ENCODE peak calls at places on chromosomes 13 and 19, in six cellular contexts. One of them, this sample, is unnamed. For H3K27me3, the result is how much of the 10 kb centered on the place peaks cover.

GRCh38 chr19:56367829-56368711 is 25.3 kb downstream of the ZNF582 start:
- DNase-seq in tibial nerve: peak
- DNase-seq in PC-3: no peak
- DNase-seq in bronchial epithelial cell: peak
- DNase-seq in esophagus squamous epithelium: peak
- DNase-seq in heart right ventricle: peak
- DNase-seq in this sample: peak

GRCh38 chr19:4376245-4376990 is 23.9 kb downstream of the SH3GL1 start:
- DNase-seq in esophagus squamous epithelium: no peak
- DNase-seq in bronchial epithelial cell: no peak
- DNase-seq in PC-3: peak
- DNase-seq in tibial nerve: no peak
- DNase-seq in heart right ventricle: no peak
- DNase-seq in this sample: no peak

GRCh38 chr13:33999830-34000605 is 182.1 kb downstream of the RFC3 start:
- DNase-seq in esophagus squamous epithelium: no peak
- DNase-seq in PC-3: peak
- DNase-seq in heart right ventricle: no peak
- DNase-seq in tibial nerve: no peak
- DNase-seq in bronchial epithelial cell: no peak
- DNase-seq in this sample: no peak

GRCh38 chr19:48424694-48425219 is 21.0 kb upstream of the GRWD1 start:
- DNase-seq in tibial nerve: no peak
- DNase-seq in esophagus squamous epithelium: no peak
- DNase-seq in PC-3: peak
- DNase-seq in heart right ventricle: no peak
- DNase-seq in bronchial epithelial cell: peak
- DNase-seq in this sample: no peak

GRCh38 chr19:4369109-4369887 is 25.9 kb downstream of the MPND start:
- DNase-seq in heart right ventricle: peak
- DNase-seq in tibial nerve: peak
- DNase-seq in PC-3: no peak
- DNase-seq in esophagus squamous epithelium: no peak
- DNase-seq in bronchial epithelial cell: peak
- DNase-seq in this sample: peak

GRCh38 chr13:107466326-107466725 is 749.0 kb downstream of the LIG4 start:
- DNase-seq in PC-3: peak
- DNase-seq in esophagus squamous epithelium: no peak
- DNase-seq in bronchial epithelial cell: peak
- DNase-seq in heart right ventricle: no peak
- DNase-seq in tibial nerve: no peak
- DNase-seq in this sample: no peak

GRCh38 chr19:55644842-55645511 is 1.5 kb downstream of the ZNF581 start:
- DNase-seq in esophagus squamous epithelium: no peak
- DNase-seq in bronchial epithelial cell: no peak
- DNase-seq in heart right ventricle: no peak
- DNase-seq in tibial nerve: no peak
- DNase-seq in PC-3: no peak
- DNase-seq in this sample: no peak

GRCh38 chr19:44260343-44260681 is 626 bp downstream of the ZNF233 start:
- DNase-seq in tibial nerve: no peak
- DNase-seq in PC-3: no peak
- DNase-seq in esophagus squamous epithelium: no peak
- DNase-seq in bronchial epithelial cell: no peak
- DNase-seq in heart right ventricle: no peak
- DNase-seq in this sample: no peak

GRCh38 chr13:41706189-41706588 is 248.8 kb downstream of the RGCC start:
- DNase-seq in PC-3: no peak
- DNase-seq in bronchial epithelial cell: no peak
- DNase-seq in heart right ventricle: no peak
- DNase-seq in tibial nerve: no peak
- DNase-seq in esophagus squamous epithelium: no peak
- DNase-seq in this sample: no peak

GRCh38 chr13:42395066-42395821 is 123.3 kb downstream of the AKAP11 start:
- DNase-seq in esophagus squamous epithelium: no peak
- DNase-seq in tibial nerve: no peak
- DNase-seq in bronchial epithelial cell: no peak
- DNase-seq in PC-3: no peak
- DNase-seq in heart right ventricle: no peak
- DNase-seq in this sample: no peak

GRCh38 chr19:15330801-15331418 is 1.4 kb downstream of the BRD4 start:
- DNase-seq in esophagus squamous epithelium: no peak
- DNase-seq in tibial nerve: no peak
- DNase-seq in heart right ventricle: no peak
- DNase-seq in PC-3: peak
- DNase-seq in bronchial epithelial cell: peak
- DNase-seq in this sample: no peak

GRCh38 chr13:27161423-27161822 is 10.2 kb downstream of the USP12 start:
- DNase-seq in tibial nerve: no peak
- DNase-seq in bronchial epithelial cell: no peak
- DNase-seq in heart right ventricle: no peak
- DNase-seq in PC-3: no peak
- DNase-seq in esophagus squamous epithelium: no peak
- DNase-seq in this sample: no peak

GRCh38 chr13:114049026-114049425 is 75.2 kb upstream of the C13orf46 start:
- DNase-seq in bronchial epithelial cell: no peak
- DNase-seq in heart right ventricle: no peak
- DNase-seq in PC-3: no peak
- DNase-seq in esophagus squamous epithelium: no peak
- DNase-seq in tibial nerve: no peak
- DNase-seq in this sample: peak

GRCh38 chr19:1026189-1027019 is at the start of gene CNN2:
- DNase-seq in tibial nerve: peak
- DNase-seq in esophagus squamous epithelium: no peak
- DNase-seq in bronchial epithelial cell: peak
- DNase-seq in PC-3: peak
- DNase-seq in heart right ventricle: peak
- DNase-seq in this sample: peak

GRCh38 chr13:107834717-107835116 is 380.6 kb downstream of the LIG4 start:
- DNase-seq in PC-3: no peak
- DNase-seq in heart right ventricle: no peak
- DNase-seq in bronchial epithelial cell: no peak
- DNase-seq in tibial nerve: no peak
- DNase-seq in esophagus squamous epithelium: no peak
- DNase-seq in this sample: no peak

GRCh38 chr19:16216744-16217670 is 19.3 kb downstream of the AP1M1 start:
- DNase-seq in tibial nerve: no peak
- DNase-seq in heart right ventricle: no peak
- DNase-seq in esophagus squamous epithelium: no peak
- DNase-seq in PC-3: no peak
- DNase-seq in bronchial epithelial cell: no peak
- DNase-seq in this sample: no peak

GRCh38 chr19:27742041-27742440 is 1470.9 kb downstream of the UQCRFS1 start:
- DNase-seq in tibial nerve: no peak
- DNase-seq in esophagus squamous epithelium: no peak
- DNase-seq in PC-3: no peak
- DNase-seq in bronchial epithelial cell: no peak
- DNase-seq in heart right ventricle: no peak
- DNase-seq in this sample: no peak

GRCh38 chr19:39212377-39212742 is 8.3 kb upstream of the SYCN start:
- DNase-seq in tibial nerve: no peak
- DNase-seq in heart right ventricle: no peak
- DNase-seq in esophagus squamous epithelium: no peak
- DNase-seq in PC-3: peak
- DNase-seq in bronchial epithelial cell: no peak
- DNase-seq in this sample: peak

GRCh38 chr13:25732146-25732865 is 319.5 kb downstream of the SHISA2 start:
- DNase-seq in bronchial epithelial cell: peak
- DNase-seq in heart right ventricle: no peak
- DNase-seq in PC-3: no peak
- DNase-seq in tibial nerve: no peak
- DNase-seq in esophagus squamous epithelium: no peak
- DNase-seq in this sample: no peak

GRCh38 chr19:46697142-46697960 is 19.6 kb downstream of the PRKD2 start:
- DNase-seq in PC-3: no peak
- DNase-seq in tibial nerve: peak
- DNase-seq in esophagus squamous epithelium: no peak
- DNase-seq in bronchial epithelial cell: peak
- DNase-seq in heart right ventricle: peak
- DNase-seq in this sample: peak

GRCh38 chr13:51978836-51979556 is 32.3 kb downstream of the ATP7B start:
- DNase-seq in tibial nerve: no peak
- DNase-seq in PC-3: no peak
- DNase-seq in heart right ventricle: no peak
- DNase-seq in esophagus squamous epithelium: no peak
- DNase-seq in bronchial epithelial cell: no peak
- DNase-seq in this sample: no peak

GRCh38 chr19:6015841-6016545 is 38.1 kb upstream of the RANBP3 start:
- DNase-seq in heart right ventricle: no peak
- DNase-seq in esophagus squamous epithelium: no peak
- DNase-seq in PC-3: no peak
- DNase-seq in bronchial epithelial cell: no peak
- DNase-seq in tibial nerve: no peak
- DNase-seq in this sample: peak

GRCh38 chr19:13652810-13653590 is 111.3 kb upstream of the MRI1 start:
- DNase-seq in bronchial epithelial cell: no peak
- DNase-seq in PC-3: peak
- DNase-seq in heart right ventricle: no peak
- DNase-seq in esophagus squamous epithelium: no peak
- DNase-seq in tibial nerve: no peak
- DNase-seq in this sample: no peak

GRCh38 chr19:47377208-47377701 is 28.1 kb downstream of the DHX34 start:
- DNase-seq in PC-3: no peak
- DNase-seq in tibial nerve: no peak
- DNase-seq in bronchial epithelial cell: no peak
- DNase-seq in esophagus squamous epithelium: no peak
- DNase-seq in heart right ventricle: peak
- DNase-seq in this sample: no peak

GRCh38 chr19:34193439-34193838 is 21.1 kb downstream of the LSM14A start:
- DNase-seq in esophagus squamous epithelium: no peak
- DNase-seq in tibial nerve: no peak
- DNase-seq in bronchial epithelial cell: no peak
- DNase-seq in PC-3: no peak
- DNase-seq in heart right ventricle: no peak
- DNase-seq in this sample: no peak

GRCh38 chr19:2461751-2462634 is 5.2 kb upstream of the LMNB2 start:
- DNase-seq in PC-3: peak
- DNase-seq in tibial nerve: no peak
- DNase-seq in heart right ventricle: peak
- DNase-seq in esophagus squamous epithelium: no peak
- DNase-seq in bronchial epithelial cell: no peak
- DNase-seq in this sample: peak
- TF ChIP-seq CTCF in PC-3: no peak
- TF ChIP-seq CTCF in tibial nerve: no peak
- TF ChIP-seq CTCF in heart right ventricle: peak
- TF ChIP-seq CTCF in esophagus squamous epithelium: no peak
- TF ChIP-seq CTCF in bronchial epithelial cell: peak
- TF ChIP-seq CTCF in this sample: no peak

GRCh38 chr19:41214161-41214560 is 4.9 kb upstream of the AXL start:
- DNase-seq in esophagus squamous epithelium: no peak
- DNase-seq in heart right ventricle: no peak
- DNase-seq in tibial nerve: no peak
- DNase-seq in bronchial epithelial cell: no peak
- DNase-seq in PC-3: no peak
- DNase-seq in this sample: no peak
- H3K27me3 ChIP-seq in esophagus squamous epithelium: under half
- H3K27me3 ChIP-seq in heart right ventricle: under half
- H3K27me3 ChIP-seq in tibial nerve: under half
- H3K27me3 ChIP-seq in bronchial epithelial cell: under half
- H3K27me3 ChIP-seq in PC-3: under half
- H3K27me3 ChIP-seq in this sample: under half

DNA sequence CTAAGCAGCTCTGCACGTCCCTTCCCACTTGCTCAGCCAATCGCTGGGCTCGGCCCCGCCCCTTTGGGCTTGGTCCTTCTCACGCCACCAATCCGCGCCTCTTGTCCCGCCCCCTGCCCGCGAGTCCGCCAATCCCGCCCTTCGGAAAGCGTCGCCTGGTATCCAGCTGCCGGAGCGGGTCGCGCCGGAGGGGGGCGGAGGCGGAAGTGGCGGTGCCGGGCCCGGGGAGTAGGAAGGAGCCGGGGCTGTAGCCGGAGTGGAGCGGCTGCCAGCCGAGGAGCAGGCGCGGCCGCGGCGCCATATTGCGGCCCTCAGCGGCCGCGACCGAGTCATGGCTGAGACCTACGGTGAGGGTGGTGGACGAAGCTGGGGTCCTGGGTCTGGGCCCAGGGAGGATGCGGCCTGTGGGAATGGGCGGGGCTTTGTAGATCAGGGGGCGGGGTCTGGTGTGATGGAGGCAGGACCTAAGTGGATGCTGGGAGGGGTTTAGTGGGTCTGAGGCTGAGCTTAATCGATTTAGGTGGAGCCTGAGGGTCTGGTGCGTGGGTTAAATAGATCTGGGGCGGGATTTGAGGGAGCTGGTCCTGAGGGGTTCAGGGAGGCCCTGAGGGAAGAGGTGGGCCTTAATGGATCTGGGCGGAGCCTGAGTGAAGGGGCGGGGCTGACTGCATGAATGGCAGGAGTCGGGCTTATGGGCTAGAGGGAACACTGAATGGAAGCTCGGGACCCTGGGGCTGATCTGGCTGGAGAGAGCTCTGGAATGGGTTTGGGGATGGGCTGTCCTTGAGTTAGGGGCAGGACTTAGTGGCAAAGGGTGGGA is at the start of gene RAB4B:
- DNase-seq in bronchial epithelial cell: peak
- DNase-seq in esophagus squamous epithelium: peak
- DNase-seq in heart right ventricle: peak
- DNase-seq in PC-3: peak
- DNase-seq in tibial nerve: peak
- DNase-seq in this sample: peak
- TF ChIP-seq CTCF in bronchial epithelial cell: peak
- TF ChIP-seq CTCF in esophagus squamous epithelium: no peak
- TF ChIP-seq CTCF in heart right ventricle: peak
- TF ChIP-seq CTCF in PC-3: no peak
- TF ChIP-seq CTCF in tibial nerve: no peak
- TF ChIP-seq CTCF in this sample: no peak

GRCh38 chr19:8148410-8149231 is 771 bp downstream of the FBN3 start:
- DNase-seq in PC-3: peak
- DNase-seq in tibial nerve: no peak
- DNase-seq in esophagus squamous epithelium: no peak
- DNase-seq in bronchial epithelial cell: no peak
- DNase-seq in heart right ventricle: no peak
- DNase-seq in this sample: peak

GRCh38 chr19:8151499-8152035 is 2.2 kb upstream of the FBN3 start:
- DNase-seq in tibial nerve: no peak
- DNase-seq in heart right ventricle: no peak
- DNase-seq in esophagus squamous epithelium: no peak
- DNase-seq in PC-3: no peak
- DNase-seq in bronchial epithelial cell: no peak
- DNase-seq in this sample: no peak

GRCh38 chr19:8150178-8150865 is 930 bp upstream of the FBN3 start:
- DNase-seq in PC-3: no peak
- DNase-seq in esophagus squamous epithelium: no peak
- DNase-seq in heart right ventricle: no peak
- DNase-seq in tibial nerve: no peak
- DNase-seq in bronchial epithelial cell: no peak
- DNase-seq in this sample: no peak

GRCh38 chr19:8149261-8150094 is at the start of gene FBN3:
- DNase-seq in PC-3: no peak
- DNase-seq in tibial nerve: no peak
- DNase-seq in heart right ventricle: no peak
- DNase-seq in esophagus squamous epithelium: no peak
- DNase-seq in bronchial epithelial cell: no peak
- DNase-seq in this sample: no peak

DNA sequence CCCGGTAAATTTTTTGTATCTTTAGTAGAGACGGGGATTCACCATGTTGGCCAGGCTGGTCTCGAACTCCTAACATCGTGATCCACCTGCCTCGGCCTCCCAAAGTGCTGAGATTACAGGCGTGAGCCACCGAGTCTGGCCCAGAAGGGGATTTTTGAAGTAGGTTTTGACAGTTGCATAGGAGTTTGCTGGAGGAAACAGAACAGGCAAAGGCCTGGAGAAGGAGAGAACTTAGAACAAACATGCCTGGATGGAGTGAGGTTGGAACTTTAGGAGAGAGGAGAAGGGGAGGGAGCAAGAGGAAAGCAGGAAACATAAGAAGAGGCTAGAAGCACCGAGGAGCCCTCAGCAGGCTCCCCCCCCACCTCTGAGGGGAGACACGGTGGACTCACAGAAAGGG is 1.6 kb upstream of the FBN3 start:
- DNase-seq in tibial nerve: no peak
- DNase-seq in bronchial epithelial cell: no peak
- DNase-seq in heart right ventricle: no peak
- DNase-seq in esophagus squamous epithelium: no peak
- DNase-seq in PC-3: no peak
- DNase-seq in this sample: no peak
- H3K27me3 ChIP-seq in tibial nerve: under half
- H3K27me3 ChIP-seq in bronchial epithelial cell: under half
- H3K27me3 ChIP-seq in heart right ventricle: half or more
- H3K27me3 ChIP-seq in esophagus squamous epithelium: under half
- H3K27me3 ChIP-seq in PC-3: under half
- H3K27me3 ChIP-seq in this sample: under half